ENCODE peak calls at places on chromosome 3, in four cellular contexts. B is CD4-positive, CD25-positive, alpha-beta regulatory T cell; S is cardiac muscle cell; X is brain microvascular endothelial cell. A is an unnamed sample.

GRCh38 chr3:169699536-169700050 is 36.1 kb upstream of the MECOM start:
- DNase-seq in X (no peak), S (peak), B (no peak), A (no peak)

GRCh38 chr3:178367817-178368617 is 168.2 kb upstream of the KCNMB2 start:
- DNase-seq in X (no peak), B (no peak), S (peak), A (peak)

GRCh38 chr3:160373655-160374054 is 25.4 kb downstream of the IFT80 start:
- DNase-seq in S (no peak), B (no peak), X (no peak), A (no peak)

GRCh38 chr3:122564155-122564912 is at the start of the genes DTX3L and PARP9:
- DNase-seq in S (peak), X (peak), B (peak), A (peak)

GRCh38 chr3:12750223-12750622 is 8.8 kb downstream of the TMEM40 start:
- DNase-seq in B (no peak), X (peak), S (peak), A (peak)

GRCh38 chr3:42906085-42906904 is at the start of gene ZNF662:
- DNase-seq in S (peak), B (peak), X (no peak), A (peak)

GRCh38 chr3:38111201-38111600 is 25.7 kb downstream of the ACAA1 start:
- DNase-seq in X (no peak), S (no peak), B (no peak), A (no peak)

GRCh38 chr3:159401069-159401468 is 587.6 kb upstream of the IL12A start:
- DNase-seq in S (no peak), X (no peak), B (no peak), A (no peak)

GRCh38 chr3:107927361-107928083 is 163.3 kb downstream of the CD47 start:
- DNase-seq in B (peak), X (peak), S (peak), A (peak)

GRCh38 chr3:69999191-70000027 is at the start of gene SAMMSON:
- DNase-seq in B (no peak), X (peak), S (peak), A (peak)

GRCh38 chr3:127431066-127431465 is 143.2 kb upstream of the PRR20G start:
- DNase-seq in X (no peak), B (no peak), S (peak), A (no peak)

GRCh38 chr3:111438283-111438682 is 103.7 kb upstream of the CD96 start:
- DNase-seq in X (no peak), B (no peak), S (no peak), A (no peak)

GRCh38 chr3:185337231-185337816 is 25.6 kb upstream of the MAP3K13 start:
- DNase-seq in X (no peak), S (no peak), B (no peak), A (no peak)

DNA sequence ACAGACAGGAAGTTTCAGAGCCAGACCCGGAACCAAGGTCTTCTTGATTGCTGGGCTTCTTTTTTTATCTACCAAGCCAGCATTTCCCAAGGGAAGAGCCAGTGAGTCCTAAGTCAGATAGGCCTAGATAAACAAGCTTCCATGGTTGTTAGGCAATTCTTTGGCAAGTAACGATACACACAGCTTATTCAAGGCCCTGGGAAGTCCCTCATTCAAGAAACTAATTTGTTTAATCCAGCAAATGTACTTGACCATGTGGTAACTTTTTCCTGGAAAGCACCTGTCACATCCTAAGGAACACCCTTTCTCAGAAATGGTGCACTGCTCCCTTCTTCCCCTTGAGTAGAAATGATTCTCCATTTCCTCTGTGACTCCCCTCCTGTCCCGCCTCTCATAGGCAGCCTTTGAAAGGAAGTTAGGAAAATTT is 209.9 kb downstream of the ITPR1 start:
- DNase-seq in X (no peak), B (no peak), S (peak), A (no peak)
- H3K27ac ChIP-seq in X (no peak), B (no peak), S (no peak), A (no peak)

DNA sequence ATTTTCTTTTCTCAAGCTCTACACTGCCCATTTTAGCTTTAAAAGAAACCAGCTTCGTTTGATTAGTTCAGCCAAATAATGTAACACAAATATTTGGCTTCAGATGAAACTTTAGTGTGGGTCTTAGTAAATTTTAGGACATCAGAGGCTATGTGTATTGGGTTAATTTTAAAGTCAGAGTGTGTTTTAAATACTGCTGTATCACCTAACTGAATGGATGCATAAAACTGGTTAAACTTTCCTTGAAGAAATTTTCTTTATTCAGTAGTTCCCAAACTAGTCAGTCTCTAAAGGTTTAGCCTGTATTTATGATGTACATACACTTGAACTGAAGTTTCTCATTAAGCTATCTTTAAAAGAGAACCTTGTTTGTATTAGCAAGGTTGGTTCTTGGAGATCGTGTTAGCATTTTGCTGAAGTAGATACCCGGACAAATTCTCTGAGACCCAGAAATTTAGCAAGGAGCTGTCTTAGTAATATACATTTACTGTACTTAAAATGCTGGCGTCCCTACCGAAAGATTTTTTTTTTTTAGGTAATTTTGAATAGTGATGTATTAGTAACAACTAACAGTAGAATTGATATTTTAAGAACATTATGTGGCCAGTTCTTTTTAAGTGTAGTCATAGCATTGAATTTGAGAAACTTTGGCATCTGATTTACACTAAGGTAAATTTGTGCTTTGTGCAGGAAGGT is 2.7 kb downstream of the DIPK2A start:
- DNase-seq in X (no peak), S (no peak), B (no peak), A (no peak)
- H3K4me3 ChIP-seq in X (peak), S (peak), B (peak), A (peak)

DNA sequence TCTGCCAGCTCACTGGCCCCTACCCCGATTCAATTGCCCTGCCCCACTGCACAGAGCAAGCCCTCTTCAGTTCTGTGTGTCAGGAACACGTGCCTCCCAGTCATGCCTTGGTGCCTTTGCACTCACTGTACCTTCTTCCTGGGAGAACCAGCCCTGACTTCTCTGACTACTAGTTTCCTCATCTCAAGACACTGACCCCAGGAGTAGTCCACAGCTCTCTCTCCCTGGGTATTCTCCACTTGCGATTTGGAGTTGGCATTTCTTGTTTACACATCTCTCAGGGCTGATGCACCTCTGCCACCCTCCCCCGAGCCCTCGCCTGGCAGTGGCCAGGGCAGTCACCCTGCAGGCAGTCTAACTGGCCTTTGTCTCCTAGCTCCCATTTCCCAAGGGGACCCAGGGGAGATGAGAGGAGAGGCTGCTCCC is 5.7 kb downstream of the CISH start:
- DNase-seq in X (no peak), S (no peak), B (no peak), A (no peak)
- H3K27ac ChIP-seq in X (no peak), S (no peak), B (peak), A (no peak)

GRCh38 chr3:57199895-57200297 is at the start of gene HESX1:
- DNase-seq in B (no peak), S (no peak), X (no peak), A (no peak)
- H3K4me3 ChIP-seq in B (no peak), S (no peak), X (no peak), A (no peak)

DNA sequence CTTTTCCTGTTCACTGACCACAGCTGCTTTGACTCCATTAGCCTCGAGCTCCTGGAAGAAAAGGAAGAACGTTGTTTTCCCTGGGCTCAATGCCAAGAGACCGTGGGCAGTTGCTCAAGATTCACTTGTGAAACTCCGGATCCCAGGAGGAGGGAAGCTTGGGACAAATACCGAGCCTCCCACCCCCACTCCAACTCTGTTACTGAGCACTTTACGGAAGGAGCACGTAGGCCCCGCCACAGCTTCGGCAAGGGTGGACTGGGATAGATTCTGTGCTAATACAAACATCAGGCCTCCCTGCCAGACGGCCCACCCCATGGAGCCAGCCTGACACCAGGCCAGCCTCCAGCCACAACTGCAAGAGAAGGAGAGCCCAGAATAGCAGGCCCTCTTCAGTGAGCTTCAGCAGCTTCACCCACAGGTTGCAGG is 10.7 kb upstream of the FANCD2 start:
- DNase-seq in B (no peak), X (peak), S (peak), A (peak)
- H3K27ac ChIP-seq in B (no peak), X (peak), S (peak), A (peak)

GRCh38 chr3:129794319-129795201 is 99.0 kb downstream of the TMCC1 start:
- DNase-seq in X (no peak), B (no peak), S (peak), A (peak)
- H3K4me3 ChIP-seq in X (peak), B (no peak), S (no peak), A (peak)

DNA sequence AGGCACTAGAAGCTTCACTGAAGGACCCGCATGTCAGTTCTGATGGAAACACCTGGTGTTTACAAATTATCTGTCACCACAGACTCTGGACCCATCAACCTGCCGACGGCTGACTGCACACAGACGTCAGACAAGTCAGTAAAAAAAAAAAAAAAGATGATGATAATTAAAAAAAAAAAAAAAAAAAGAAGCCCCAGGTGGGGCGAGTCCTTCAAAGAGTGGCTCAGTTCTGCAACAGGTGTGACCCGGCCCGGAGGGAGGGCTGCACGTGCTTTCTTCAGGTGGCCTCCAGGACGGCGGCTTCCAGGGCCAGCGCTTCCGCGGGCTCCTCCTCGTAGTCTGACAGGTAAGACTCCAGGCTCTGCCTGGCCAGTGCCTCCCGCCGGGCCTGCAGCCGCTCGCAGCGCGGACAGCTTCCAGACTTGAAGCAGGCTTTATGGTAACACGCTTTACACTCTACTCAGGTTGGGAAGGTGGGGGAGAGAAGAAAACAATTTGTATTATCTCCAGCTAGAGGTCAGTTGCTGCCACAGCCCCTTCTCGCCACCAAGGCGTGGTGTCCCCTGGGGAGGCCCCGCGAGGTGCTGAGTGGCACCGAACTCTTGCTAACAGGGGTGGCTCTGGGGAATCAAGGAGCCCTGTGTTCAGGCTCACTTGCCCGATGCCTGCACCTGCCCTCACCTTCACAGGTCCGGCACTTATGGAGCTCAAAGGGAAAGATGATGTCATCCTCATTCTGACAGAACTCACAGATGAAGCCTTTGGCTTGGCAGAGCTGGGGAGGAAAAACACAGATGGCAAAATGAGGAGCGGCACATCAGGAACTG is 61.8 kb downstream of the RUBCN start:
- DNase-seq in S (no peak), B (no peak), X (no peak), A (no peak)
- H3K27ac ChIP-seq in S (no peak), B (no peak), X (no peak), A (no peak)

A was measured in GM23248.